ENCODE peak calls at places on chromosomes 12 and 14, in ten cellular contexts. One of them, this sample, is unnamed.

GRCh38 chr14:73457050-73457934 is 1.1 kb downstream of the NUMB start:
- DNase-seq in thoracic aorta: no peak
- DNase-seq in adrenal gland: peak; percentile 48
- DNase-seq in body of pancreas: peak; percentile 45
- DNase-seq in brain microvascular endothelial cell: no peak
- DNase-seq in SK-N-SH: peak; percentile 41
- DNase-seq in naive thymus-derived CD4-positive, alpha-beta T cell: peak; percentile 10
- DNase-seq in left lung: peak; percentile 55
- DNase-seq in lower lobe of right lung: peak; percentile 63
- DNase-seq in ovary: no peak
- DNase-seq in this sample: peak; percentile 84

GRCh38 chr12:108253540-108253939 is 85.6 kb downstream of the CMKLR1 start:
- DNase-seq in adrenal gland: no peak
- DNase-seq in thoracic aorta: no peak
- DNase-seq in brain microvascular endothelial cell: no peak
- DNase-seq in SK-N-SH: peak; percentile 70
- DNase-seq in lower lobe of right lung: no peak
- DNase-seq in body of pancreas: no peak
- DNase-seq in naive thymus-derived CD4-positive, alpha-beta T cell: no peak
- DNase-seq in left lung: no peak
- DNase-seq in ovary: no peak
- DNase-seq in this sample: peak; percentile 73

GRCh38 chr12:128783129-128783574 is 40.6 kb downstream of the SLC15A4 start:
- DNase-seq in left lung: no peak
- DNase-seq in thoracic aorta: no peak
- DNase-seq in ovary: no peak
- DNase-seq in lower lobe of right lung: no peak
- DNase-seq in SK-N-SH: no peak
- DNase-seq in brain microvascular endothelial cell: peak; percentile 7
- DNase-seq in body of pancreas: no peak
- DNase-seq in adrenal gland: no peak
- DNase-seq in naive thymus-derived CD4-positive, alpha-beta T cell: no peak
- DNase-seq in this sample: no peak

GRCh38 chr12:943051-943450 is 6.4 kb downstream of the RAD52 start:
- DNase-seq in SK-N-SH: no peak
- DNase-seq in lower lobe of right lung: no peak
- DNase-seq in thoracic aorta: no peak
- DNase-seq in brain microvascular endothelial cell: no peak
- DNase-seq in naive thymus-derived CD4-positive, alpha-beta T cell: no peak
- DNase-seq in left lung: no peak
- DNase-seq in adrenal gland: no peak
- DNase-seq in body of pancreas: no peak
- DNase-seq in ovary: no peak
- DNase-seq in this sample: no peak

GRCh38 chr12:46523863-46524770 is 151.5 kb upstream of the SLC38A2 start:
- DNase-seq in adrenal gland: peak; percentile 42
- DNase-seq in SK-N-SH: no peak
- DNase-seq in brain microvascular endothelial cell: peak; percentile 99
- DNase-seq in left lung: no peak
- DNase-seq in body of pancreas: no peak
- DNase-seq in thoracic aorta: peak; percentile 5
- DNase-seq in lower lobe of right lung: no peak
- DNase-seq in naive thymus-derived CD4-positive, alpha-beta T cell: peak; percentile 71
- DNase-seq in ovary: no peak
- DNase-seq in this sample: no peak

GRCh38 chr12:94980577-94980976 is 22.9 kb downstream of the NDUFA12 start:
- DNase-seq in body of pancreas: no peak
- DNase-seq in adrenal gland: no peak
- DNase-seq in brain microvascular endothelial cell: no peak
- DNase-seq in left lung: no peak
- DNase-seq in naive thymus-derived CD4-positive, alpha-beta T cell: peak; percentile 65
- DNase-seq in SK-N-SH: peak; percentile 21
- DNase-seq in thoracic aorta: no peak
- DNase-seq in ovary: no peak
- DNase-seq in lower lobe of right lung: no peak
- DNase-seq in this sample: no peak

GRCh38 chr14:55782166-55782565 is 202.2 kb downstream of the KTN1 start:
- DNase-seq in brain microvascular endothelial cell: peak; percentile 66
- DNase-seq in SK-N-SH: no peak
- DNase-seq in adrenal gland: no peak
- DNase-seq in thoracic aorta: no peak
- DNase-seq in body of pancreas: no peak
- DNase-seq in lower lobe of right lung: no peak
- DNase-seq in left lung: no peak
- DNase-seq in ovary: no peak
- DNase-seq in naive thymus-derived CD4-positive, alpha-beta T cell: no peak
- DNase-seq in this sample: no peak

GRCh38 chr12:45637706-45638105 is 91.8 kb upstream of the ARID2 start:
- DNase-seq in thoracic aorta: no peak
- DNase-seq in naive thymus-derived CD4-positive, alpha-beta T cell: no peak
- DNase-seq in ovary: no peak
- DNase-seq in brain microvascular endothelial cell: peak; percentile 53
- DNase-seq in SK-N-SH: no peak
- DNase-seq in body of pancreas: no peak
- DNase-seq in adrenal gland: no peak
- DNase-seq in left lung: no peak
- DNase-seq in lower lobe of right lung: no peak
- DNase-seq in this sample: no peak

GRCh38 chr14:54603362-54603761 is 36.4 kb downstream of the SAMD4A start:
- DNase-seq in SK-N-SH: no peak
- DNase-seq in thoracic aorta: no peak
- DNase-seq in body of pancreas: no peak
- DNase-seq in ovary: no peak
- DNase-seq in left lung: no peak
- DNase-seq in adrenal gland: no peak
- DNase-seq in naive thymus-derived CD4-positive, alpha-beta T cell: no peak
- DNase-seq in lower lobe of right lung: no peak
- DNase-seq in brain microvascular endothelial cell: no peak
- DNase-seq in this sample: no peak

GRCh38 chr12:108307006-108307405 is 32.1 kb downstream of the CMKLR1 start:
- DNase-seq in brain microvascular endothelial cell: peak; percentile 53
- DNase-seq in left lung: no peak
- DNase-seq in adrenal gland: no peak
- DNase-seq in body of pancreas: no peak
- DNase-seq in thoracic aorta: no peak
- DNase-seq in lower lobe of right lung: no peak
- DNase-seq in ovary: no peak
- DNase-seq in SK-N-SH: no peak
- DNase-seq in naive thymus-derived CD4-positive, alpha-beta T cell: no peak
- DNase-seq in this sample: no peak

GRCh38 chr14:52328286-52328685 is 14.2 kb downstream of the PTGER2 start:
- DNase-seq in body of pancreas: no peak
- DNase-seq in left lung: no peak
- DNase-seq in lower lobe of right lung: no peak
- DNase-seq in ovary: no peak
- DNase-seq in thoracic aorta: no peak
- DNase-seq in naive thymus-derived CD4-positive, alpha-beta T cell: no peak
- DNase-seq in SK-N-SH: no peak
- DNase-seq in adrenal gland: no peak
- DNase-seq in brain microvascular endothelial cell: no peak
- DNase-seq in this sample: no peak

GRCh38 chr14:52325126-52325525 is 11.0 kb downstream of the PTGER2 start:
- DNase-seq in ovary: no peak
- DNase-seq in adrenal gland: no peak
- DNase-seq in left lung: no peak
- DNase-seq in brain microvascular endothelial cell: no peak
- DNase-seq in body of pancreas: no peak
- DNase-seq in SK-N-SH: no peak
- DNase-seq in lower lobe of right lung: no peak
- DNase-seq in naive thymus-derived CD4-positive, alpha-beta T cell: no peak
- DNase-seq in thoracic aorta: no peak
- DNase-seq in this sample: no peak

GRCh38 chr14:52327374-52328226 is 13.5 kb downstream of the PTGER2 start:
- DNase-seq in naive thymus-derived CD4-positive, alpha-beta T cell: no peak
- DNase-seq in body of pancreas: no peak
- DNase-seq in ovary: no peak
- DNase-seq in lower lobe of right lung: no peak
- DNase-seq in left lung: no peak
- DNase-seq in thoracic aorta: no peak
- DNase-seq in SK-N-SH: no peak
- DNase-seq in adrenal gland: no peak
- DNase-seq in brain microvascular endothelial cell: no peak
- DNase-seq in this sample: no peak

GRCh38 chr14:52329678-52330376 is 15.7 kb downstream of the PTGER2 start:
- DNase-seq in SK-N-SH: no peak
- DNase-seq in ovary: no peak
- DNase-seq in thoracic aorta: no peak
- DNase-seq in adrenal gland: no peak
- DNase-seq in body of pancreas: no peak
- DNase-seq in brain microvascular endothelial cell: no peak
- DNase-seq in naive thymus-derived CD4-positive, alpha-beta T cell: no peak
- DNase-seq in lower lobe of right lung: no peak
- DNase-seq in left lung: no peak
- DNase-seq in this sample: no peak

GRCh38 chr14:52325632-52326031 is 11.5 kb downstream of the PTGER2 start:
- DNase-seq in thoracic aorta: no peak
- DNase-seq in body of pancreas: no peak
- DNase-seq in lower lobe of right lung: no peak
- DNase-seq in naive thymus-derived CD4-positive, alpha-beta T cell: no peak
- DNase-seq in left lung: no peak
- DNase-seq in brain microvascular endothelial cell: no peak
- DNase-seq in ovary: no peak
- DNase-seq in adrenal gland: no peak
- DNase-seq in SK-N-SH: no peak
- DNase-seq in this sample: no peak
- H3K27me3 ChIP-seq in thoracic aorta: no peaks in the 10 kb centered on the region
- H3K27me3 ChIP-seq in body of pancreas: no peaks in the 10 kb centered on the region
- H3K27me3 ChIP-seq in lower lobe of right lung: no peaks in the 10 kb centered on the region
- H3K27me3 ChIP-seq in naive thymus-derived CD4-positive, alpha-beta T cell: no peaks in the 10 kb centered on the region
- H3K27me3 ChIP-seq in left lung: no peaks in the 10 kb centered on the region
- H3K27me3 ChIP-seq in brain microvascular endothelial cell: no peaks in the 10 kb centered on the region
- H3K27me3 ChIP-seq in ovary: no peaks in the 10 kb centered on the region
- H3K27me3 ChIP-seq in adrenal gland: no peaks in the 10 kb centered on the region
- H3K27me3 ChIP-seq in SK-N-SH: no peaks in the 10 kb centered on the region
- H3K27me3 ChIP-seq in this sample: no peaks in the 10 kb centered on the region

GRCh38 chr14:24366375-24366663 is 1.7 kb upstream of the NFATC4 start:
- DNase-seq in brain microvascular endothelial cell: no peak
- DNase-seq in thoracic aorta: no peak
- DNase-seq in lower lobe of right lung: no peak
- DNase-seq in adrenal gland: no peak
- DNase-seq in left lung: no peak
- DNase-seq in naive thymus-derived CD4-positive, alpha-beta T cell: peak; percentile 8
- DNase-seq in SK-N-SH: no peak
- DNase-seq in body of pancreas: no peak
- DNase-seq in ovary: no peak
- DNase-seq in this sample: no peak
- H3K27ac ChIP-seq in brain microvascular endothelial cell: peak overlapping the region; percentile 81
- H3K27ac ChIP-seq in thoracic aorta: peak overlapping the region; percentile 96
- H3K27ac ChIP-seq in lower lobe of right lung: peak overlapping the region; percentile 85
- H3K27ac ChIP-seq in adrenal gland: peak overlapping the region; percentile 97
- H3K27ac ChIP-seq in left lung: peak overlapping the region; percentile 78
- H3K27ac ChIP-seq in naive thymus-derived CD4-positive, alpha-beta T cell: no peak overlapping the region
- H3K27ac ChIP-seq in SK-N-SH: peak overlapping the region; percentile 93
- H3K27ac ChIP-seq in body of pancreas: peak overlapping the region; percentile 91
- H3K27ac ChIP-seq in ovary: peak overlapping the region; percentile 96
- H3K27ac ChIP-seq in this sample: peak overlapping the region; percentile 92

DNA sequence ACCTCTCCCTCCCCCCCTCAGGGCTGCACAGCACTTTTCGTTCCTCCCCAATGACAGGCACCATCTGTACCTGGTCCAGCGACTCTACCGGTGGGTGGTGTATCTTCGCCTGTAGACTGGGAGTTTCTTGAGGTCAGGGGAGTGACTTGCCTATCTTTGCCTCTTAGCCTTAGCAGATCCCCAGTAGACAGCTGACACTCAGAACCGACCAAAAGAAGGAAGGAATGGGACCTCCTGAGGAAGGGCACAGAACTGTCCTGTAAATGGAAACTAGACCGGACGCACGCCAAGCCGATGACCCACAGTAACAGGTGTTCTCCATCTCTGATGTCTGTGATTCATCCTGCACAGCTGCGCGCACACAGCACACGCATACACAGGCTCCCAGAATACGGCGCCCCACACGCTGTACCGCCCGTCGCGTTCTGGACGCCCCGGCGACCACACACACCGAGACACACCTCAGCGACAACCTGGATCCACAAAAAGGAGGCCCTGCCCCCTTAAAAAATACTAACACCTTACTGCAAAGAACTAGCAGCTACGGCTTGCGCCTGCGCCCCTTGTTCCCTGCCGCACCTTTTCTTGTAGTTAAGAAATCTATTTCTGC is 673 bp upstream of the TTC9 start:
- DNase-seq in SK-N-SH: peak; percentile 68
- DNase-seq in ovary: peak; percentile 21
- DNase-seq in lower lobe of right lung: peak; percentile 65
- DNase-seq in thoracic aorta: no peak
- DNase-seq in naive thymus-derived CD4-positive, alpha-beta T cell: peak; percentile 62
- DNase-seq in left lung: no peak
- DNase-seq in brain microvascular endothelial cell: no peak
- DNase-seq in adrenal gland: peak; percentile 48
- DNase-seq in body of pancreas: peak; percentile 57
- DNase-seq in this sample: peak; percentile 75
- H3K27me3 ChIP-seq in SK-N-SH: peaks cover 28% of the 10 kb centered on the region
- H3K27me3 ChIP-seq in ovary: no peaks in the 10 kb centered on the region
- H3K27me3 ChIP-seq in lower lobe of right lung: peaks cover 11% of the 10 kb centered on the region
- H3K27me3 ChIP-seq in thoracic aorta: no peaks in the 10 kb centered on the region
- H3K27me3 ChIP-seq in naive thymus-derived CD4-positive, alpha-beta T cell: no peaks in the 10 kb centered on the region
- H3K27me3 ChIP-seq in left lung: peaks cover 53% of the 10 kb centered on the region
- H3K27me3 ChIP-seq in brain microvascular endothelial cell: peaks cover 34% of the 10 kb centered on the region
- H3K27me3 ChIP-seq in adrenal gland: peaks cover 5% of the 10 kb centered on the region
- H3K27me3 ChIP-seq in body of pancreas: no peaks in the 10 kb centered on the region
- H3K27me3 ChIP-seq in this sample: no peaks in the 10 kb centered on the region

GRCh38 chr12:124445826-124446225 is 121.6 kb downstream of the NCOR2 start:
- DNase-seq in naive thymus-derived CD4-positive, alpha-beta T cell: no peak
- DNase-seq in thoracic aorta: no peak
- DNase-seq in brain microvascular endothelial cell: no peak
- DNase-seq in ovary: no peak
- DNase-seq in body of pancreas: no peak
- DNase-seq in adrenal gland: no peak
- DNase-seq in left lung: no peak
- DNase-seq in lower lobe of right lung: peak; percentile 38
- DNase-seq in SK-N-SH: no peak
- DNase-seq in this sample: no peak

GRCh38 chr12:124445121-124445718 is 122.2 kb downstream of the NCOR2 start:
- DNase-seq in brain microvascular endothelial cell: no peak
- DNase-seq in left lung: no peak
- DNase-seq in ovary: no peak
- DNase-seq in thoracic aorta: no peak
- DNase-seq in adrenal gland: no peak
- DNase-seq in lower lobe of right lung: peak; percentile 24
- DNase-seq in body of pancreas: no peak
- DNase-seq in naive thymus-derived CD4-positive, alpha-beta T cell: no peak
- DNase-seq in SK-N-SH: no peak
- DNase-seq in this sample: no peak

GRCh38 chr12:124443929-124444712 is 123.3 kb downstream of the NCOR2 start:
- DNase-seq in adrenal gland: no peak
- DNase-seq in SK-N-SH: no peak
- DNase-seq in left lung: no peak
- DNase-seq in thoracic aorta: no peak
- DNase-seq in body of pancreas: no peak
- DNase-seq in brain microvascular endothelial cell: no peak
- DNase-seq in naive thymus-derived CD4-positive, alpha-beta T cell: no peak
- DNase-seq in ovary: no peak
- DNase-seq in lower lobe of right lung: peak; percentile 14
- DNase-seq in this sample: no peak

GRCh38 chr12:124448241-124448954 is 119.0 kb downstream of the NCOR2 start:
- DNase-seq in left lung: no peak
- DNase-seq in brain microvascular endothelial cell: no peak
- DNase-seq in adrenal gland: no peak
- DNase-seq in ovary: no peak
- DNase-seq in naive thymus-derived CD4-positive, alpha-beta T cell: no peak
- DNase-seq in body of pancreas: no peak
- DNase-seq in thoracic aorta: no peak
- DNase-seq in lower lobe of right lung: peak; percentile 41
- DNase-seq in SK-N-SH: no peak
- DNase-seq in this sample: no peak

GRCh38 chr12:124446364-124446763 is 121.0 kb downstream of the NCOR2 start:
- DNase-seq in naive thymus-derived CD4-positive, alpha-beta T cell: no peak
- DNase-seq in brain microvascular endothelial cell: no peak
- DNase-seq in thoracic aorta: no peak
- DNase-seq in SK-N-SH: no peak
- DNase-seq in ovary: no peak
- DNase-seq in left lung: no peak
- DNase-seq in lower lobe of right lung: peak; percentile 22
- DNase-seq in body of pancreas: no peak
- DNase-seq in adrenal gland: no peak
- DNase-seq in this sample: no peak
- H3K27ac ChIP-seq in naive thymus-derived CD4-positive, alpha-beta T cell: no peak overlapping the region
- H3K27ac ChIP-seq in brain microvascular endothelial cell: no peak overlapping the region
- H3K27ac ChIP-seq in thoracic aorta: no peak overlapping the region
- H3K27ac ChIP-seq in SK-N-SH: no peak overlapping the region
- H3K27ac ChIP-seq in ovary: no peak overlapping the region
- H3K27ac ChIP-seq in left lung: no peak overlapping the region
- H3K27ac ChIP-seq in lower lobe of right lung: no peak overlapping the region
- H3K27ac ChIP-seq in body of pancreas: no peak overlapping the region
- H3K27ac ChIP-seq in adrenal gland: no peak overlapping the region
- H3K27ac ChIP-seq in this sample: no peak overlapping the region

This sample was measured in endodermal cell.